ENCODE peak calls at places on chromosomes 7 and 10, in four cellular contexts. U is NCI-H510A treated with DMSO at 0.1 percent for 48 hours; N is hepatocyte; Q is CD4-positive, alpha-beta T cell. H is an unnamed sample.

GRCh38 chr7:71145906-71146901 is 14.3 kb downstream of the GALNT17 start:
- DNase-seq in U (no peak), Q (no peak), N (no peak), H (no peak)

GRCh38 chr10:70890917-70891431 is 2.6 kb upstream of the PCBD1 start:
- DNase-seq in U (no peak), Q (no peak), N (peak; percentile 74), H (peak; percentile 75)

GRCh38 chr7:72446131-72446530 is 34.0 kb upstream of the CALN1 start:
- DNase-seq in U (no peak), Q (no peak), N (no peak), H (no peak)

GRCh38 chr7:102728-103127 is 89.6 kb upstream of the FAM20C start:
- DNase-seq in Q (no peak), N (no peak), U (no peak), H (no peak)

GRCh38 chr10:93580824-93581223 is 14.4 kb downstream of the FFAR4 start:
- DNase-seq in N (peak; percentile 37), U (no peak), Q (no peak), H (no peak)

GRCh38 chr10:125120046-125120710 is 40.2 kb downstream of the CTBP2 start:
- DNase-seq in N (no peak), U (no peak), Q (no peak), H (no peak)

GRCh38 chr10:96269438-96270300 is 1.7 kb downstream of the BLNK start:
- DNase-seq in U (no peak), Q (no peak), N (no peak), H (no peak)

GRCh38 chr10:75181073-75181472 is 29.5 kb upstream of the VDAC2 start:
- DNase-seq in Q (no peak), U (no peak), N (no peak), H (no peak)

GRCh38 chr7:51256244-51256781 is 60.3 kb downstream of the COBL start:
- DNase-seq in N (no peak), Q (no peak), U (no peak), H (no peak)

GRCh38 chr7:157548691-157549265 is 212.0 kb downstream of the DNAJB6 start:
- DNase-seq in U (no peak), N (no peak), Q (no peak), H (no peak)

GRCh38 chr7:27155816-27156507 is 513 bp downstream of the HOXA7 start:
- DNase-seq in Q (no peak), N (no peak), U (peak; percentile 61), H (no peak)

GRCh38 chr10:119251315-119251708 is 43.9 kb downstream of the GRK5 start:
- DNase-seq in U (no peak), N (peak; percentile 72), Q (no peak), H (no peak)

GRCh38 chr10:43867667-43868361 is 219.1 kb upstream of the ZNF32 start:
- DNase-seq in Q (no peak), U (no peak), N (no peak), H (peak; percentile 25)

GRCh38 chr7:132430863-132431822 is 145.1 kb downstream of the PLXNA4 start:
- DNase-seq in U (no peak), N (peak; percentile 50), Q (peak; percentile 25), H (no peak)

GRCh38 chr10:1141701-1142100 is 85.5 kb downstream of the WDR37 start:
- DNase-seq in N (no peak), U (no peak), Q (no peak), H (no peak)

GRCh38 chr10:42951486-42952251 is 125.2 kb upstream of the RET start:
- DNase-seq in N (peak; percentile 42), U (peak; percentile 43), Q (no peak), H (no peak)

GRCh38 chr10:31508882-31509281 is 189.9 kb downstream of the ZEB1 start:
- DNase-seq in U (no peak), N (no peak), Q (no peak), H (no peak)

GRCh38 chr10:31186225-31187010 is 132.6 kb upstream of the ZEB1 start:
- DNase-seq in N (no peak), Q (no peak), U (no peak), H (peak; percentile 8)

GRCh38 chr7:13749026-13749425 is 240.4 kb downstream of the ETV1 start:
- DNase-seq in U (no peak), Q (no peak), N (no peak), H (no peak)

GRCh38 chr7:66741-67140 is 125.6 kb upstream of the FAM20C start:
- DNase-seq in Q (no peak), U (no peak), N (no peak), H (no peak)

GRCh38 chr10:113180401-113181154 is 230.5 kb downstream of the TCF7L2 start:
- DNase-seq in N (no peak), U (no peak), Q (no peak), H (no peak)

GRCh38 chr7:146961617-146962016 is 845.0 kb downstream of the CNTNAP2 start:
- DNase-seq in U (no peak), Q (no peak), N (peak; percentile 21), H (no peak)

GRCh38 chr7:98107313-98107691 is 640 bp downstream of the LMTK2 start:
- DNase-seq in N (peak; percentile 50), U (peak; percentile 5), Q (no peak), H (no peak)

GRCh38 chr10:77806511-77807157 is 119.9 kb downstream of the DLG5 start:
- DNase-seq in Q (no peak), N (no peak), U (no peak), H (no peak)

GRCh38 chr7:36795451-36796021 is 71.2 kb upstream of the AOAH start:
- DNase-seq in N (peak; percentile 27), U (no peak), Q (no peak), H (peak; percentile 72)

GRCh38 chr10:20888620-20889337 is 8.3 kb downstream of the NEBL start:
- DNase-seq in U (no peak), Q (no peak), N (no peak), H (no peak)

GRCh38 chr7:67453981-67454380 is 457.3 kb downstream of the TYW1 start:
- DNase-seq in U (no peak), N (no peak), Q (no peak), H (no peak)

GRCh38 chr10:31262672-31263071 is 56.3 kb upstream of the ZEB1 start:
- DNase-seq in N (no peak), Q (no peak), U (no peak), H (no peak)

GRCh38 chr10:43201545-43202131 is 63.4 kb downstream of the CSGALNACT2 start:
- DNase-seq in N (no peak), U (no peak), Q (no peak), H (no peak)

H was measured in HepG2.